ENCODE peak calls at places on chromosomes 1 and 21, in four cellular contexts. R is psoas muscle; L is PC-3; U is CD8-positive, alpha-beta T cell. A is an unnamed sample.

GRCh38 chr1:100868364-100868995 is 26.2 kb downstream of the EXTL2 start:
- ATAC-seq in R (no peak), L (peak; percentile 70), U (peak; percentile 61), A (no peak)

GRCh38 chr1:32336963-32337675 is 1.1 kb upstream of the MARCKSL1 start:
- ATAC-seq in R (no peak), L (peak; percentile 6), U (peak; percentile 43), A (peak; percentile 7)

GRCh38 chr1:187244623-187245022 is 415.9 kb downstream of the PLA2G4A start:
- ATAC-seq in R (no peak), L (peak; percentile 40), U (no peak), A (no peak)

GRCh38 chr1:39499668-39500067 is 8.2 kb downstream of the BMP8A start:
- ATAC-seq in R (no peak), L (no peak), U (no peak), A (no peak)

GRCh38 chr1:239816090-239816812 is 275.4 kb upstream of the FMN2 start:
- ATAC-seq in R (no peak), L (peak; percentile 62), U (no peak), A (peak; percentile 92)

GRCh38 chr1:94680008-94680377 is 138.4 kb upstream of the F3 start:
- ATAC-seq in R (peak; percentile 56), L (no peak), U (no peak), A (no peak)

GRCh38 chr1:116769994-116770393 is 15.8 kb downstream of the CD2 start:
- ATAC-seq in R (no peak), L (no peak), U (no peak), A (no peak)

GRCh38 chr1:64624859-64625258 is 120.0 kb upstream of the RAVER2 start:
- ATAC-seq in R (no peak), L (no peak), U (no peak), A (no peak)

GRCh38 chr1:167095368-167095767 is 1.5 kb downstream of the STYXL2 start:
- ATAC-seq in R (no peak), L (peak; percentile 89), U (no peak), A (no peak)

GRCh38 chr1:89590341-89591080 is 42.4 kb upstream of the LRRC8C start:
- ATAC-seq in R (peak; percentile 24), L (no peak), U (no peak), A (no peak)

GRCh38 chr1:6249732-6250689 is 6.0 kb downstream of the HES3 start:
- ATAC-seq in R (no peak), L (no peak), U (no peak), A (no peak)

GRCh38 chr1:174023438-174023837 is 1.3 kb upstream of the RC3H1 start:
- ATAC-seq in R (no peak), L (peak; percentile 3), U (no peak), A (peak; percentile 28)

GRCh38 chr21:32383812-32384211 is 9.0 kb downstream of the URB1 start:
- ATAC-seq in R (no peak), L (peak; percentile 32), U (no peak), A (peak; percentile 38)

GRCh38 chr1:211553549-211553948 is 25.4 kb downstream of the SLC30A1 start:
- ATAC-seq in R (no peak), L (no peak), U (no peak), A (no peak)

GRCh38 chr1:18157968-18158367 is 50.4 kb downstream of the IGSF21 start:
- ATAC-seq in R (no peak), L (no peak), U (no peak), A (no peak)

GRCh38 chr1:10007161-10007560 is 10.1 kb downstream of the RBP7 start:
- ATAC-seq in R (no peak), L (no peak), U (no peak), A (no peak)

GRCh38 chr1:39411526-39411925 is 79.9 kb upstream of the BMP8A start:
- ATAC-seq in R (no peak), L (no peak), U (no peak), A (no peak)

GRCh38 chr1:171597203-171597602 is 24.8 kb upstream of the MYOCOS start:
- ATAC-seq in R (no peak), L (no peak), U (no peak), A (no peak)

GRCh38 chr1:44261963-44262362 is 48.7 kb downstream of the DMAP1 start:
- ATAC-seq in R (no peak), L (no peak), U (no peak), A (no peak)

GRCh38 chr21:32886339-32886738 is 114.8 kb upstream of the PAXBP1 start:
- ATAC-seq in R (no peak), L (peak; percentile 56), U (peak; percentile 62), A (no peak)

GRCh38 chr1:214582289-214582891 is 20.6 kb upstream of the CENPF start:
- ATAC-seq in R (peak; percentile 28), L (peak; percentile 10), U (no peak), A (no peak)

GRCh38 chr1:92495392-92496066 is 8.8 kb upstream of the GFI1 start:
- ATAC-seq in R (no peak), L (no peak), U (peak; percentile 42), A (no peak)

A was measured in esophagus mucosa.